ENCODE peak calls at places on chromosomes 6 and 20, in seven cellular contexts. R is endothelial cell, I is dorsolateral prefrontal cortex, F is left ventricle myocardium inferior, W is coronary artery, D is stomach, J is GM12865. M is an unnamed sample.

GRCh38 chr6:1179571-1180459 is 132.1 kb upstream of the FOXQ1 start:
- DNase-seq in R (no peak), W (no peak), J (no peak), F (no peak), I (no peak), D (no peak), M (no peak)

GRCh38 chr6:131825946-131826345 is 18.1 kb downstream of the ENPP1 start:
- DNase-seq in R (no peak), J (no peak), I (no peak), D (no peak), W (no peak), F (no peak), M (no peak)

GRCh38 chr6:170135461-170135820 is 155.4 kb downstream of the DLL1 start:
- DNase-seq in R (no peak), J (no peak), F (no peak), D (no peak), I (no peak), W (no peak), M (no peak)

GRCh38 chr6:24060982-24061754 is 64.8 kb upstream of the NRSN1 start:
- DNase-seq in I (no peak), J (peak), R (no peak), W (no peak), F (no peak), D (no peak), M (no peak)

GRCh38 chr6:163529605-163530004 is 115.1 kb downstream of the QKI start:
- DNase-seq in R (no peak), D (no peak), W (no peak), F (no peak), I (no peak), J (no peak), M (peak)

GRCh38 chr20:36613974-36614373 is 8.4 kb downstream of the RAB5IF start:
- DNase-seq in R (no peak), W (no peak), J (no peak), F (no peak), D (peak), I (no peak), M (no peak)

GRCh38 chr20:13158339-13158738 is 62.7 kb upstream of the ISM1 start:
- DNase-seq in R (no peak), J (no peak), I (no peak), W (no peak), F (no peak), D (no peak), M (no peak)

GRCh38 chr6:84314377-84314898 is 87.0 kb upstream of the CEP162 start:
- DNase-seq in I (no peak), F (no peak), W (no peak), R (no peak), D (no peak), J (no peak), M (no peak)

GRCh38 chr20:61896058-61896961 is 169.4 kb downstream of the TAF4 start:
- DNase-seq in J (peak), D (peak), W (no peak), I (peak), R (peak), F (peak), M (peak)

GRCh38 chr6:129536271-129536670 is 173.7 kb downstream of the ARHGAP18 start:
- DNase-seq in J (no peak), W (no peak), D (no peak), F (no peak), R (no peak), I (no peak), M (no peak)

GRCh38 chr6:5580736-5581568 is 319.6 kb downstream of the FARS2 start:
- DNase-seq in F (no peak), R (no peak), I (no peak), D (no peak), W (no peak), J (peak), M (no peak)

GRCh38 chr20:36886859-36887778 is 11.2 kb downstream of the TLDC2 start:
- DNase-seq in J (peak), I (peak), R (peak), F (peak), D (peak), W (peak), M (peak)

GRCh38 chr6:32944265-32944664 is 3.4 kb upstream of the HLA-DMB start:
- DNase-seq in I (no peak), D (peak), W (no peak), R (no peak), F (no peak), J (peak), M (no peak)

GRCh38 chr6:29516108-29516507 is 28.4 kb upstream of the MAS1L start:
- DNase-seq in R (no peak), J (peak), D (no peak), I (no peak), F (no peak), W (no peak), M (peak)

GRCh38 chr6:17096076-17096475 is 5.8 kb upstream of the STMND1 start:
- DNase-seq in F (no peak), I (no peak), W (no peak), J (no peak), D (no peak), R (no peak), M (no peak)

GRCh38 chr6:110874880-110875547 is 429 bp downstream of the AMD1 start:
- DNase-seq in D (peak), R (peak), I (no peak), J (peak), F (peak), W (peak), M (peak)

GRCh38 chr6:85865665-85866372 is 223.1 kb upstream of the SYNCRIP start:
- DNase-seq in R (no peak), J (peak), D (no peak), I (no peak), F (no peak), W (no peak), M (peak)

GRCh38 chr20:62918830-62919229 is 7.5 kb downstream of the DIDO1 start:
- DNase-seq in J (peak), R (no peak), F (no peak), I (no peak), D (no peak), W (no peak), M (no peak)

GRCh38 chr6:155985660-155986138 is 530.1 kb upstream of the NOX3 start:
- DNase-seq in J (no peak), D (no peak), I (peak), F (peak), R (no peak), W (no peak), M (no peak)

GRCh38 chr20:45377191-45377775 is 842 bp downstream of the TP53TG5 start:
- DNase-seq in I (no peak), J (no peak), D (no peak), W (no peak), R (no peak), F (no peak), M (no peak)

GRCh38 chr6:34226731-34227586 is 9.7 kb upstream of the HMGA1 start:
- DNase-seq in D (no peak), J (no peak), R (no peak), I (no peak), W (no peak), F (no peak), M (no peak)

GRCh38 chr6:144064831-144065668 is 30.3 kb downstream of the SF3B5 start:
- DNase-seq in J (peak), W (no peak), F (no peak), I (no peak), D (no peak), R (no peak), M (no peak)

GRCh38 chr6:144063246-144063743 is 32.1 kb downstream of the SF3B5 start:
- DNase-seq in W (no peak), F (no peak), R (no peak), J (peak), D (no peak), I (no peak), M (no peak)

GRCh38 chr6:144064402-144064830 is 31.0 kb downstream of the SF3B5 start:
- DNase-seq in R (peak), I (no peak), D (peak), F (peak), J (peak), W (no peak), M (no peak)

GRCh38 chr6:144062757-144063156 is 32.6 kb downstream of the SF3B5 start:
- DNase-seq in I (no peak), J (no peak), D (no peak), W (no peak), F (no peak), R (no peak), M (no peak)

GRCh38 chr6:144063744-144064401 is 31.5 kb downstream of the SF3B5 start:
- DNase-seq in D (peak), J (peak), R (peak), W (peak), F (peak), I (peak), M (peak)
- TF ChIP-seq CTCF in D (no peak), J (peak), R (no peak), W (no peak), F (peak), I (peak), M (peak)

GRCh38 chr20:4289875-4290274 is 274.5 kb upstream of the RNF24 start:
- DNase-seq in J (peak), R (no peak), W (no peak), F (no peak), I (no peak), D (no peak), M (no peak)
- TF ChIP-seq CTCF in J (peak), R (no peak), W (no peak), F (no peak), I (no peak), D (no peak), M (no peak)

DNA sequence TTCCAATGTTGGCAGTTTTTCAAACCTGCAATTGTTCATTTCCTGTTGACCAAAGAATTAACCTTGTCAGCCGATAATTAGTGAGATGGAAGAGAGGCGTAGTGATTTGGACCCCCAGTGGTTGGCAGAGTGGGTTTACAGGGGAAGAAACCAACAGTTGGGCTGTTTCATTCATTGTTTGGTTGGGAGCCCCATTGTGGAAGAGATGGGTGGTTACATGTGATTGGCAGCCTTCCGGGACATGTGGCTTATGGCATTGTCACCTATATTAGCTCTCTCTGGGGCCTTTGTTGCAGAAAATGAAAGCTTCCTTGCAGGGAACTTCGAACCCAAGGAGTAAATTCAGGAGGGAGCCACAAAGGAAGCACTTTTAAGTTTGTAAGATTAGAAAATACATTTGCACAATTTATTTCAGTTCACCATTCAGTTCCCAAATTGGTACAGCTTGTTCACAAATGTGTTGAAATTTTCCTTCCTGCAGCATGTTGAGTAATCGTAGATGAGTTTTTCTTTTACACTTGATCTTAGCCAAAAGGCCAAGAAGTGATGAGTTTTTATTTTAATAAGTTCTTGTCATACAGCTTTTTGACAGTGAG is 50.3 kb upstream of the CDKAL1 start:
- DNase-seq in R (no peak), J (no peak), F (no peak), W (no peak), D (no peak), I (no peak), M (no peak)
- TF ChIP-seq CTCF in R (no peak), J (no peak), F (no peak), W (no peak), D (no peak), I (no peak), M (no peak)

DNA sequence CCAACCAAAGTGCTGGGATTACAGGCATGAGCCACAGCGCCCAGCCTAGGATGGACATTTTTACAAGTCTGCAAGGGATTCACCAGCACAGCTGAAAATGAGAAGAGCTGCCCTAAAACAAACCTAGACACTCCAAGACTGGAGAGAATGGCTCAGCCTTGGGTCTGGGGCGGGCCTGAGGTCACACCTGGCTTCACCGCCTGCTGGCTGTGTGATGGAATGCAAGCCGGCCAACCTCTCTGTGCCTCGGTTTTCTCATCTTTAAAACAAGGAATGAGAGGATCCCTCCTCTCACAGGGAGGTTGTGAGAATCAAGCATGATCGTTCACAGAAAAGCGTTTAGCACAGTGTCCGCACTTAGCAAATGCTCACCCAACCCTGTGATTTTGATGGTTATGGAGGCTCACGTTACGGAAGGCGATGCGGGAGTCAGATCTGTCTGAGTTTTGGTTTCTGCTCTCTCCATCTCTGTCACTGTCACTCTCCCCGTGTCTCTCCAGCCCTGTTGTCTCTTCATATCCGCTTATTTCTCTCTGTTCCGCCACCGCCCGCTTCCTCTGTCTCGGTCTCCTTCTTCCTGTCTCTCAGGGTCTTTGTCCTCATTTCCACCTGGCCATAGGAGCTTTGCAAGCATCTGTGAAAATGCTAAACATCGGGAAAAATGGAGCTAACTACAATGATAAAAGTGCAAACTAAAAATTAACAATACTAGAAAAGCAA is 47.6 kb downstream of the CEBPB start:
- DNase-seq in J (no peak), D (no peak), W (no peak), R (peak), I (no peak), F (no peak), M (no peak)
- TF ChIP-seq CTCF in J (no peak), D (no peak), W (no peak), R (no peak), I (no peak), F (no peak), M (no peak)

GRCh38 chr20:26277339-26277738 is 580.7 kb upstream of the ZNF337 start:
- DNase-seq in J (no peak), D (no peak), F (no peak), R (no peak), I (no peak), W (no peak), M (no peak)

GRCh38 chr20:26279224-26279623 is 582.6 kb upstream of the ZNF337 start:
- DNase-seq in D (no peak), W (no peak), J (no peak), I (no peak), R (no peak), F (no peak), M (no peak)

GRCh38 chr20:26276811-26277210 is 580.2 kb upstream of the ZNF337 start:
- DNase-seq in R (no peak), J (no peak), D (no peak), F (no peak), W (no peak), I (no peak), M (no peak)
- TF ChIP-seq CTCF in R (no peak), J (no peak), D (no peak), F (no peak), W (no peak), I (no peak), M (no peak)

GRCh38 chr20:64072664-64073063 is 6.7 kb downstream of the RGS19 start:
- DNase-seq in I (no peak), F (no peak), D (no peak), J (no peak), W (no peak), R (no peak), M (no peak)

GRCh38 chr20:64075556-64075955 is 3.8 kb downstream of the RGS19 start:
- DNase-seq in R (no peak), F (no peak), I (no peak), J (no peak), D (no peak), W (no peak), M (no peak)

GRCh38 chr20:64074963-64075362 is 4.4 kb downstream of the RGS19 start:
- DNase-seq in J (no peak), R (no peak), W (no peak), I (no peak), F (no peak), D (no peak), M (no peak)

GRCh38 chr20:64073476-64074183 is 5.7 kb downstream of the RGS19 start:
- DNase-seq in I (no peak), J (no peak), R (no peak), D (no peak), W (no peak), F (no peak), M (no peak)

GRCh38 chr20:64074184-64074789 is 5.0 kb downstream of the RGS19 start:
- DNase-seq in J (no peak), F (no peak), R (no peak), W (no peak), I (no peak), D (no peak), M (no peak)
- TF ChIP-seq CTCF in J (no peak), F (no peak), R (no peak), W (no peak), I (no peak), D (no peak), M (no peak)

M was measured in RWPE1.